ENCODE peak calls at places on chromosomes 13 and 19, in six cellular contexts. H, B, Z, P, Y and C are unnamed samples.

GRCh38 chr13:83221813-83222241 is 660.4 kb downstream of the SLITRK1 start:
- DNase-seq in H (no peak), B (no peak), Z (no peak), P (peak), Y (no peak), C (peak)

GRCh38 chr13:26184791-26185250 is 37.3 kb downstream of the RNF6 start:
- DNase-seq in H (peak), B (peak), Z (peak), P (peak), Y (peak), C (peak)

GRCh38 chr19:12985049-12985776 is 10.1 kb upstream of the NFIX start:
- DNase-seq in H (peak), B (peak), Z (peak), P (no peak), Y (no peak), C (peak)

GRCh38 chr13:100269837-100270236 is 180.9 kb downstream of the PCCA start:
- DNase-seq in H (no peak), B (no peak), Z (no peak), P (peak), Y (no peak), C (no peak)

GRCh38 chr19:17332677-17333581 is 1.7 kb downstream of the ANO8 start:
- DNase-seq in H (peak), B (peak), Z (peak), P (peak), Y (peak), C (peak)

GRCh38 chr19:5805465-5806132 is 732 bp downstream of the NRTN start:
- DNase-seq in H (peak), B (no peak), Z (peak), P (peak), Y (peak), C (peak)

GRCh38 chr13:105908581-105908980 is 626.9 kb downstream of the EFNB2 start:
- DNase-seq in H (no peak), B (no peak), Z (no peak), P (no peak), Y (no peak), C (peak)

GRCh38 chr19:40410030-40410389 is 3.2 kb downstream of the PRX start:
- DNase-seq in H (no peak), B (no peak), Z (peak), P (no peak), Y (peak), C (no peak)

GRCh38 chr19:10226376-10227214 is 4.5 kb downstream of the S1PR2 start:
- DNase-seq in H (peak), B (no peak), Z (no peak), P (no peak), Y (no peak), C (no peak)

GRCh38 chr19:39032164-39032918 is at the start of gene FBXO27:
- DNase-seq in H (peak), B (peak), Z (peak), P (peak), Y (peak), C (no peak)

GRCh38 chr13:79485014-79485441 is 4.1 kb downstream of the NDFIP2 start:
- DNase-seq in H (peak), B (no peak), Z (no peak), P (peak), Y (no peak), C (no peak)

GRCh38 chr19:5338661-5339469 is 1.7 kb downstream of the PTPRS start:
- DNase-seq in H (peak), B (no peak), Z (peak), P (no peak), Y (peak), C (no peak)

GRCh38 chr19:17889609-17890214 is 18.0 kb downstream of the SLC5A5 start:
- DNase-seq in H (peak), B (no peak), Z (peak), P (peak), Y (peak), C (no peak)

GRCh38 chr13:59352600-59352999 is 811.1 kb downstream of the DIAPH3 start:
- DNase-seq in H (peak), B (no peak), Z (no peak), P (no peak), Y (no peak), C (no peak)

GRCh38 chr13:93249259-93249917 is 22.8 kb downstream of the GPC6 start:
- DNase-seq in H (peak), B (no peak), Z (no peak), P (peak), Y (no peak), C (no peak)

GRCh38 chr13:44373247-44373600 is 400 bp upstream of the SERP2 start:
- DNase-seq in H (no peak), B (no peak), Z (no peak), P (no peak), Y (peak), C (no peak)

GRCh38 chr13:23622991-23623390 is 52.8 kb downstream of the TNFRSF19 start:
- DNase-seq in H (no peak), B (no peak), Z (no peak), P (no peak), Y (no peak), C (no peak)

GRCh38 chr19:8081569-8082550 is 29.3 kb downstream of the CCL25 start:
- DNase-seq in H (no peak), B (no peak), Z (no peak), P (no peak), Y (peak), C (no peak)

GRCh38 chr19:45179063-45179847 is 671 bp downstream of the BLOC1S3 start:
- DNase-seq in H (peak), B (no peak), Z (peak), P (peak), Y (no peak), C (peak)

GRCh38 chr19:7769171-7769570 is 6.1 kb downstream of the CLEC4M start:
- DNase-seq in H (no peak), B (no peak), Z (no peak), P (no peak), Y (no peak), C (no peak)

GRCh38 chr13:88806438-88806837 is 1135.3 kb downstream of the SLITRK5 start:
- DNase-seq in H (no peak), B (no peak), Z (no peak), P (no peak), Y (no peak), C (no peak)

DNA sequence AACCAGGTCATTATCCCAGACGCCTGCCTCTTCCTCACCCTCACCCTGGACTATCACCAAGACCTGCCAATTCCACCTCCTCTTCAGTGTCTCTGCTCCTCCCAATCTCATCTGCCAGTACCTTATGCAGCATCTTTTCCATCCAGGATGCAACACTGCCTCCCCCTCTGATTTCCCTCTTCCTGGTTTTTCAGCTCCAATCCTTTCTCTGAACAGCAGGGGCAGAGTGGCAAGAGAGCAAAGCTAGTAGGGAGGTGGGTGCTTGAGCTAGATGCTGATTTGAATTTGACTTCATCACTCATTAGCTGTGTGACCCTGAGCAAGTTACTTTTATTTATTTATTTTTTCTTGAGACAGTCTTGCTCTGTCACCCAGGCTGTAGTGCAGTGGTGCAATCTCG is 25.6 kb upstream of the CABP5 start:
- DNase-seq in H (no peak), B (no peak), Z (no peak), P (no peak), Y (peak), C (no peak)
- TF ChIP-seq CTCF in H (no peak), B (no peak), Z (peak), P (no peak), Y (peak), C (no peak)

GRCh38 chr13:98457053-98457452 is 119.9 kb downstream of the STK24 start:
- DNase-seq in H (no peak), B (no peak), Z (no peak), P (no peak), Y (no peak), C (no peak)
- TF ChIP-seq EZH2phosphoT487 in H (no peak), B (no peak), Z (no peak), P (no peak), Y (no peak), C (no peak)

GRCh38 chr19:54955356-54955755 is 8.0 kb upstream of the NLRP7 start:
- DNase-seq in H (no peak), B (no peak), Z (no peak), P (no peak), Y (no peak), C (no peak)
- TF ChIP-seq EZH2 in H (no peak), B (no peak), Z (no peak), P (no peak), Y (no peak), C (no peak)

GRCh38 chr13:43305416-43305815 is 282.0 kb downstream of the DNAJC15 start:
- DNase-seq in H (no peak), B (no peak), Z (no peak), P (peak), Y (no peak), C (no peak)

GRCh38 chr13:43303040-43303729 is 279.8 kb downstream of the DNAJC15 start:
- DNase-seq in H (peak), B (no peak), Z (peak), P (peak), Y (peak), C (peak)

GRCh38 chr13:43304449-43304848 is 281.1 kb downstream of the DNAJC15 start:
- DNase-seq in H (no peak), B (no peak), Z (no peak), P (no peak), Y (no peak), C (no peak)

GRCh38 chr13:43306364-43306763 is 283.0 kb downstream of the DNAJC15 start:
- DNase-seq in H (no peak), B (no peak), Z (no peak), P (no peak), Y (no peak), C (no peak)

DNA sequence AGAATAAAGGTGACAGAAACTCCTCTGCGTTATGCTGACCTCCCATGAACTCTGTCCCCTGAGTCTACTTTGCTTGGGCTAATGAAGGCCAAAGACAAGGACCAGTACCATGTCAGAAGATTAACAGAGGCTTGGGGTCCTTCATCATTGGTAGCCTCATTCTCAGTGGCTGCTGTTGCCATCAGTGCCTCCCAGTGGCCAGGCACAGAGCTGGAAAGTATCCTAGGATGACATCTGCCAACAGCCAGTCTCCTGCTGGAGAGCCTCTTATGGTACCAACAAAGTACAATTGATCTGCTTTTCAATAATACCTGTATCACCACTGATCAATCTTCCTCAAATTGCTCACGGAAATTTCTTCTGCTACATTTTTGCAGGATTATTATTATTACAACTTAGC is 281.6 kb downstream of the DNAJC15 start:
- DNase-seq in H (no peak), B (no peak), Z (no peak), P (no peak), Y (peak), C (no peak)
- TF ChIP-seq CTCF in H (no peak), B (no peak), Z (peak), P (peak), Y (peak), C (no peak)

DNA sequence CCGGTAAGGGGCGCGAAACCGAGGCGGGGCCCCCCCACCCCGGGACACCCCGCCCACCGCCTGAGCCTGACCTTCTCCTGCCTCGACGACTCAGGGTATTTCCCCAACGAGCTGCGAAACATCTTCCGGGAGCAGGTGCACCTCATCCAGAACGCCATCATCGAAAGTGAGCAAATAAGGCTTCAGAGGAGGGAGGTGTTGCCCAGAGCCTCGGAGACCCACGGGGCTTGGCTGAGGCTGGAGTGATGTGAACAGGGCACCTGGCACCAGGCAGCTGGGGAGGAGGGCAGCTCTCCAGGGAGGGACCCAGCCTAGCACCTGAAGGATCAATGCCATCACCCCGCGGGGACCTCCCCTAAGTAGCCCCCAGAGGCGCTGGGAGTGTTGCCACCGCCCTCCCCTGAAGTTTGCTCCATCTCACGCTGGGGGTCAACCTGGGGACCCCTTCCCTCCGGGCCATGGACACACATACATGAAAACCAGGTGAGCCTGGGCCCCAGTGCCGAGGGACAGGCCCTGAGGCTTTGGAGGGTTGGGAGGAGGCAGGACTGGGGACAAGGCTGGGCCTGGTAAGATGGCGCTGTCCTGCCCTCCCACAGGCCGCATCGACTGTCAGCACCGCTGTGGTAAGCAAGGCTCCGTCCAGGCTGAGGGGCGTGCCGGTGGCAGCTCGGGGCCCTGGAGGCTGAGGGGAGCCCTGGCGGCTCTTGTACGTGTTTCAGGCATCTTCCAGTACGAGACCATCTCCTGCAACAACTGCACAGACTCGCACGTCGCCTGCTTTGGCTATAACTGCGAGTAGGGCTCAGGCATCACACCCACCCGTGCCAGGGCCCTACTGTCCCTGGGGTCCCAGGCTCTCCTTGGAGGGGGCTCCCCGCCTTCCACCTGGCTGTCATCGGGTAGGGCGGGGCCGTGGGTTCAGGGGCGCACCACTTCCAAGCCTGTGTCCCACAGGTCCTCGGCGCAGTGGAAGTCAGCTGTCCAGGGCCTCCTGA is 914 bp downstream of the IZUMO4 start:
- DNase-seq in H (no peak), B (no peak), Z (peak), P (no peak), Y (peak), C (peak)
- TF ChIP-seq EZH2phosphoT487 in H (no peak), B (no peak), Z (no peak), P (no peak), Y (no peak), C (no peak)